ENCODE peak calls at places on chromosomes 13 and 19, in ten cellular contexts. G, R, L, M, A, Q, O, Y, J and T are unnamed samples.

GRCh38 chr19:56748443-56748842 is 76.9 kb upstream of the ZNF835 start:
- DNase-seq in L (no peak), M (peak), J (peak), Q (no peak), Y (peak), A (no peak), O (no peak), R (peak), G (no peak), T (peak)

GRCh38 chr19:10625003-10625761 is at the start of gene SLC44A2:
- DNase-seq in Y (peak), M (no peak), G (peak), O (peak), A (peak), Q (no peak), J (peak), R (no peak), L (peak), T (peak)

GRCh38 chr13:70568571-70568970 is 460.3 kb upstream of the KLHL1 start:
- DNase-seq in A (no peak), L (peak), R (peak), Y (no peak), G (no peak), M (peak), Q (no peak), O (peak), J (peak), T (peak)

GRCh38 chr13:97004096-97004876 is 10.0 kb upstream of the OXGR1 start:
- DNase-seq in O (no peak), M (peak), G (no peak), R (no peak), L (peak), J (peak), Q (no peak), Y (no peak), A (no peak), T (peak)

GRCh38 chr13:73168226-73168992 is 109.6 kb downstream of the KLF5 start:
- DNase-seq in O (no peak), Q (no peak), G (no peak), R (no peak), A (no peak), M (no peak), J (peak), L (peak), Y (no peak), T (no peak)

GRCh38 chr13:26445092-26445491 is 112.4 kb upstream of the WASF3 start:
- DNase-seq in J (no peak), G (no peak), Y (no peak), M (no peak), O (no peak), L (no peak), A (no peak), Q (no peak), R (no peak), T (no peak)

GRCh38 chr19:15430526-15431120 is 11.8 kb upstream of the AKAP8L start:
- DNase-seq in G (no peak), M (no peak), R (no peak), L (no peak), O (no peak), Y (no peak), A (no peak), Q (no peak), J (no peak), T (no peak)

GRCh38 chr19:912181-913079 is 589 bp downstream of the R3HDM4 start:
- DNase-seq in M (no peak), J (peak), O (no peak), Q (peak), L (no peak), Y (peak), A (no peak), G (no peak), R (no peak), T (no peak)

GRCh38 chr19:38634757-38635482 is 12.5 kb upstream of the ACTN4 start:
- DNase-seq in R (peak), A (peak), J (peak), Q (peak), O (peak), G (peak), L (peak), M (no peak), Y (peak), T (peak)

GRCh38 chr13:46992383-46992952 is 95.6 kb upstream of the HTR2A start:
- DNase-seq in G (no peak), R (peak), Y (no peak), J (peak), L (no peak), A (no peak), Q (no peak), O (peak), M (peak), T (peak)

GRCh38 chr13:45770886-45771285 is 68.8 kb downstream of the CBY2 start:
- DNase-seq in Y (no peak), J (no peak), O (no peak), G (no peak), Q (no peak), M (no peak), R (no peak), A (no peak), L (no peak), T (no peak)

GRCh38 chr19:53333071-53333465 is 481 bp upstream of the ZNF845 start:
- DNase-seq in A (peak), M (no peak), O (peak), L (no peak), R (peak), J (no peak), Q (peak), G (peak), Y (peak), T (no peak)

GRCh38 chr13:51761638-51762350 is 42.2 kb downstream of the DHRS12 start:
- DNase-seq in Q (no peak), A (no peak), L (no peak), O (no peak), M (no peak), G (no peak), J (no peak), R (no peak), Y (no peak), T (no peak)

GRCh38 chr19:32061304-32061703 is 284.1 kb upstream of the ZNF507 start:
- DNase-seq in M (no peak), O (no peak), J (peak), L (no peak), Y (no peak), G (no peak), R (no peak), Q (no peak), A (no peak), T (no peak)

GRCh38 chr13:84433024-84433423 is 550.8 kb upstream of the SLITRK1 start:
- DNase-seq in J (no peak), R (no peak), A (no peak), Q (no peak), O (no peak), G (no peak), M (no peak), Y (no peak), L (peak), T (peak)

GRCh38 chr13:66657165-66657895 is 572.8 kb downstream of the PCDH9 start:
- DNase-seq in Q (no peak), A (no peak), L (peak), O (no peak), Y (peak), M (peak), G (peak), J (peak), R (no peak), T (peak)

GRCh38 chr19:13935765-13936486 is 2.3 kb downstream of the PODNL1 start:
- DNase-seq in G (no peak), O (no peak), Q (no peak), J (no peak), M (no peak), Y (no peak), L (peak), R (no peak), A (peak), T (no peak)

GRCh38 chr19:38920529-38921419 is 8.8 kb upstream of the CCER2 start:
- DNase-seq in Q (no peak), A (no peak), M (no peak), R (no peak), O (no peak), J (no peak), L (no peak), Y (no peak), G (no peak), T (no peak)

GRCh38 chr19:54179921-54180452 is 7.0 kb upstream of the TMC4 start:
- DNase-seq in A (peak), Q (no peak), O (peak), G (peak), Y (no peak), M (peak), J (no peak), R (no peak), L (peak), T (peak)

GRCh38 chr13:62014299-62014698 is 598.6 kb upstream of the PCDH20 start:
- DNase-seq in O (no peak), L (peak), J (peak), Q (no peak), Y (no peak), G (no peak), A (no peak), R (peak), M (peak), T (peak)

GRCh38 chr13:31035162-31035951 is 102.9 kb downstream of the TEX26 start:
- DNase-seq in O (no peak), Q (no peak), J (no peak), A (no peak), Y (peak), R (no peak), M (no peak), L (no peak), G (no peak), T (no peak)

GRCh38 chr19:40419066-40419612 is 6.0 kb upstream of the PRX start:
- DNase-seq in Y (no peak), M (no peak), G (no peak), L (no peak), Q (no peak), O (no peak), J (no peak), R (no peak), A (no peak), T (no peak)

GRCh38 chr19:674282-675151 is 1.7 kb upstream of the FSTL3 start:
- DNase-seq in J (no peak), G (no peak), M (peak), O (no peak), L (no peak), A (no peak), Q (no peak), Y (peak), R (no peak), T (no peak)

GRCh38 chr13:27039171-27039701 is 132.4 kb downstream of the USP12 start:
- DNase-seq in A (no peak), G (no peak), Q (no peak), Y (no peak), M (no peak), L (no peak), O (no peak), R (no peak), J (no peak), T (no peak)

GRCh38 chr13:30340367-30341184 is 33.2 kb upstream of the KATNAL1 start:
- DNase-seq in L (peak), Y (peak), M (no peak), J (peak), A (no peak), O (no peak), G (no peak), Q (no peak), R (peak), T (peak)

GRCh38 chr13:102978168-102978567 is 88.0 kb downstream of the SLC10A2 start:
- DNase-seq in J (no peak), Q (no peak), M (no peak), R (no peak), L (peak), O (no peak), Y (no peak), G (no peak), A (no peak), T (peak)

GRCh38 chr13:42720116-42720857 is 61.1 kb upstream of the FAM216B start:
- DNase-seq in O (no peak), R (peak), J (peak), M (peak), Y (peak), A (no peak), Q (no peak), G (peak), L (peak), T (peak)

GRCh38 chr19:35861640-35862160 is 5.0 kb downstream of the KIRREL2 start:
- DNase-seq in A (no peak), M (no peak), J (no peak), G (no peak), R (no peak), Q (no peak), Y (no peak), L (no peak), O (no peak), T (no peak)

GRCh38 chr13:40672310-40673060 is 6.0 kb upstream of the FOXO1 start:
- DNase-seq in Y (no peak), L (peak), J (peak), Q (no peak), G (no peak), A (no peak), R (no peak), O (no peak), M (peak), T (peak)

GRCh38 chr19:49056101-49056901 is 1.2 kb downstream of the CGB7 start:
- DNase-seq in J (peak), Q (peak), O (peak), M (peak), A (peak), Y (peak), L (peak), G (peak), R (peak), T (peak)

GRCh38 chr19:49513746-49514118 is 1.3 kb downstream of the FCGRT start:
- DNase-seq in L (no peak), Y (no peak), M (no peak), R (no peak), Q (no peak), G (no peak), A (no peak), J (no peak), O (no peak), T (no peak)

GRCh38 chr19:20079487-20079886 is 1.7 kb downstream of the ZNF90 start:
- DNase-seq in L (no peak), O (no peak), Q (no peak), A (no peak), M (no peak), J (no peak), R (peak), G (no peak), Y (no peak), T (peak)

GRCh38 chr19:48856921-48857320 is 11.5 kb downstream of the PLEKHA4 start:
- DNase-seq in A (no peak), G (no peak), O (no peak), Y (no peak), Q (no peak), J (no peak), M (no peak), L (peak), R (no peak), T (no peak)

GRCh38 chr19:14277608-14278007 is 71.6 kb upstream of the ADGRL1 start:
- DNase-seq in R (no peak), Y (no peak), G (no peak), O (no peak), J (no peak), A (no peak), M (no peak), Q (no peak), L (no peak), T (no peak)

GRCh38 chr19:4722671-4723464 is 774 bp downstream of the DPP9 start:
- DNase-seq in J (peak), L (peak), M (no peak), G (peak), Y (peak), O (no peak), A (no peak), Q (no peak), R (peak), T (peak)

GRCh38 chr19:4724252-4724514 is 541 bp upstream of the DPP9 start:
- DNase-seq in R (no peak), J (no peak), G (no peak), M (no peak), Y (peak), O (no peak), L (no peak), Q (no peak), A (no peak), T (no peak)

GRCh38 chr19:4720037-4720700 is 3.5 kb downstream of the DPP9 start:
- DNase-seq in J (no peak), M (no peak), Y (no peak), R (no peak), L (no peak), Q (no peak), O (no peak), A (no peak), G (no peak), T (no peak)

GRCh38 chr19:4721196-4721595 is 2.4 kb downstream of the DPP9 start:
- DNase-seq in M (no peak), O (no peak), Q (no peak), R (no peak), A (no peak), J (no peak), G (no peak), Y (no peak), L (no peak), T (no peak)

DNA sequence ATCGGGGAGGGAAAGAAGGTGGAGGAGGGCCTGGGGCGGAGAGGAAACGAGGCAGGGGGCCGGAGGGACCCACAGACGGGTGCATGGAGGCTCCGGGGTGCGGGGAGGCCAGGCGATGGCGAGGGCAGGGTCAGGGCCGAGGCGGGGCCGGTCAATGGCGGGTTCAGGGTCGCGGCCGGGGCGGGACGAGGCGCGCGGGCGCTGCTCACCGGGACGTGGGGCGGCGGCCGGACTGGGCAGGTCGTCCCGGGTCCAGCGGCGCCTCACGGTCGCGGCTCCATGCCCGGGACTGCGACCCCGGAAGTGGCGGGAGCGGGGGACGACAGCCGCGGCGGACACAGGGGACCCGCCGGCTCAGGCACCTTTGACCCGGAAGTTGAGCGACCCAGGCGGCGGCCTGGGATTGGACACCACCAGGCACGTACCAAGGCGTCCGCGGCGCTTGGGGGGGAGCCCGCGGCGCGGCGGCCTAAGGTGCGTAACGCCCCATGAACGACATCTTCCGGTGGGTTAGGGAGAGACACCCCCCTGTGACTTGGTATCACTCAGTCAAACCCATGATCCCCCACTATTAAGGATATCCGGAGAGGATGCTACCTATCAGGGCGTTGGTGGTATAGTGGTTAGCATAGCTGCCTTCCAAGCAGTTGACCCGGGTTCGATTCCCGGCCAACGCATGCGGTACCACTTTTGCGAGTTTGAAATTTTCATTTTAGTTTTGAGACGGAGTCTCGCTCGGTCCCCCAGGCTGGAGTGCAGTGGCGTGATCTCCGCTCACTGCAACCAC is at the start of gene DPP9:
- DNase-seq in J (peak), O (peak), G (peak), L (peak), M (peak), Y (peak), A (peak), R (peak), Q (peak), T (peak)
- TF ChIP-seq CTCF in J (no peak), O (no peak), G (peak), L (peak), M (peak), Y (peak), A (no peak), R (no peak), Q (no peak), T (peak)

GRCh38 chr19:9323919-9324583 is at the start of gene ZNF559:
- DNase-seq in M (peak), A (peak), L (peak), O (peak), G (peak), R (peak), Q (peak), J (peak), Y (peak), T (peak)
- TF ChIP-seq CTCF in M (peak), A (no peak), L (peak), O (peak), G (no peak), R (peak), Q (peak), J (no peak), Y (peak), T (peak)

GRCh38 chr19:42397315-42398166 is 7.4 kb upstream of the CNFN start:
- DNase-seq in A (no peak), G (no peak), O (no peak), R (no peak), Q (no peak), Y (no peak), J (no peak), L (no peak), M (no peak), T (no peak)
- TF ChIP-seq CTCF in A (no peak), G (no peak), O (no peak), R (no peak), Q (no peak), Y (no peak), J (no peak), L (no peak), M (no peak), T (no peak)

GRCh38 chr13:99367663-99368448 is 60.7 kb upstream of the GPR183 start:
- DNase-seq in R (no peak), M (no peak), Q (peak), A (no peak), J (no peak), L (no peak), O (no peak), G (no peak), Y (no peak), T (no peak)
- TF ChIP-seq CTCF in R (no peak), M (no peak), Q (no peak), A (no peak), J (no peak), L (no peak), O (no peak), G (no peak), Y (no peak), T (no peak)

GRCh38 chr13:33931397-33931987 is 113.5 kb downstream of the RFC3 start:
- DNase-seq in A (peak), G (no peak), L (peak), J (peak), Q (no peak), O (peak), M (peak), Y (no peak), R (peak), T (peak)
- TF ChIP-seq CTCF in A (peak), G (no peak), L (peak), J (peak), Q (no peak), O (peak), M (peak), Y (no peak), R (peak), T (peak)

GRCh38 chr19:3041756-3042517 is 12.9 kb upstream of the TLE2 start:
- DNase-seq in J (no peak), M (no peak), O (no peak), L (no peak), R (no peak), A (no peak), G (no peak), Y (peak), Q (no peak), T (no peak)

GRCh38 chr19:3041302-3041701 is 12.2 kb upstream of the TLE2 start:
- DNase-seq in M (no peak), R (no peak), O (no peak), Y (no peak), G (no peak), L (no peak), J (no peak), Q (no peak), A (no peak), T (no peak)

GRCh38 chr19:3038214-3038613 is 9.1 kb upstream of the TLE2 start:
- DNase-seq in A (no peak), J (no peak), L (no peak), M (no peak), O (no peak), Q (no peak), G (no peak), Y (no peak), R (no peak), T (no peak)

GRCh38 chr19:3039125-3039524 is 10.0 kb upstream of the TLE2 start:
- DNase-seq in J (no peak), Q (no peak), L (no peak), R (no peak), M (no peak), G (no peak), A (no peak), Y (no peak), O (no peak), T (no peak)

DNA sequence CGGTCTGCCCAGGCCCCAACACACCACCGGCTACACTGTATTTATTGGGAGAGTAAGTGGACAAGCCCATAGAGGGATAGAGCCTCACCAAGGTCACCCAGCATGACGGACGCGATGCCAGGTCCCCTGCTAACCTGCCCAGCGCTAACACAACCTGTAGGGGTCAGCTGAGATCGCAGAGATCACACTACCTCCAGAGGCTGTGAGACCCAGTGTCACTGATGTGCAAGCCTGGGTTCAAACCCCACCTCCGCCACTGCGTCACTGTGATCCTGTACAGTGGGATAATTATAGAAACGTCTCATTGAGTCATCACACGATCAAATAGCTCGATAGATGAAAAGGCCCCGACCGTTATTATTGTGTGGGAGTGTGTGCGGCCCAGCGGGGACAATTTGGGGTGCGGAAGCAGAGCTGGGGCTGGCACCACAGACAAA is 10.6 kb upstream of the TLE2 start:
- DNase-seq in Y (no peak), Q (no peak), J (no peak), G (no peak), A (no peak), M (peak), R (no peak), L (no peak), O (no peak), T (no peak)
- TF ChIP-seq CTCF in Y (no peak), Q (no peak), J (no peak), G (no peak), A (no peak), M (peak), R (no peak), L (no peak), O (no peak), T (no peak)

GRCh38 chr13:39051157-39051556 is 12.9 kb downstream of the NHLRC3 start:
- DNase-seq in Y (no peak), A (no peak), M (peak), R (peak), L (peak), O (no peak), G (no peak), J (peak), Q (no peak), T (peak)
- TF ChIP-seq CTCF in Y (no peak), A (no peak), M (peak), R (no peak), L (peak), O (peak), G (no peak), J (peak), Q (no peak), T (peak)